ENCODE peak calls at places on chromosomes 16 and 17, in four cellular contexts. One of them, this sample, is unnamed.

GRCh38 chr17:81738801-81739393 is 26.8 kb downstream of the SLC25A10 start:
- DNase-seq in non-pigmented ciliary epithelial cell: no peak
- DNase-seq in NCI-H774: no peak
- DNase-seq in anterior cingulate cortex: no peak
- DNase-seq in this sample: no peak

GRCh38 chr16:265711-266110 is 10.0 kb downstream of the RGS11 start:
- DNase-seq in non-pigmented ciliary epithelial cell: no peak
- DNase-seq in NCI-H774: no peak
- DNase-seq in anterior cingulate cortex: no peak
- DNase-seq in this sample: peak; percentile 79

GRCh38 chr17:82242698-82242976 is 13.8 kb downstream of the SLC16A3 start:
- DNase-seq in non-pigmented ciliary epithelial cell: no peak
- DNase-seq in NCI-H774: no peak
- DNase-seq in anterior cingulate cortex: no peak
- DNase-seq in this sample: no peak

GRCh38 chr17:31752570-31752969 is 106.5 kb downstream of the COPRS start:
- DNase-seq in non-pigmented ciliary epithelial cell: no peak
- DNase-seq in NCI-H774: no peak
- DNase-seq in anterior cingulate cortex: no peak
- DNase-seq in this sample: no peak

GRCh38 chr16:4323845-4324478 is 8.1 kb downstream of the GLIS2 start:
- DNase-seq in non-pigmented ciliary epithelial cell: no peak
- DNase-seq in NCI-H774: no peak
- DNase-seq in anterior cingulate cortex: no peak
- DNase-seq in this sample: peak; percentile 55

GRCh38 chr16:57245472-57246113 is 534 bp downstream of the ARL2BP start:
- DNase-seq in non-pigmented ciliary epithelial cell: no peak
- DNase-seq in NCI-H774: no peak
- DNase-seq in anterior cingulate cortex: no peak
- DNase-seq in this sample: peak; percentile 17

GRCh38 chr17:1474402-1475189 is 17.9 kb downstream of the MYO1C start:
- DNase-seq in non-pigmented ciliary epithelial cell: no peak
- DNase-seq in NCI-H774: no peak
- DNase-seq in anterior cingulate cortex: no peak
- DNase-seq in this sample: no peak

GRCh38 chr16:67803894-67804293 is 2.5 kb downstream of the RANBP10 start:
- DNase-seq in non-pigmented ciliary epithelial cell: no peak
- DNase-seq in NCI-H774: no peak
- DNase-seq in anterior cingulate cortex: no peak
- DNase-seq in this sample: no peak

GRCh38 chr17:62692721-62693431 is 65.4 kb downstream of the MRC2 start:
- DNase-seq in non-pigmented ciliary epithelial cell: no peak
- DNase-seq in NCI-H774: no peak
- DNase-seq in anterior cingulate cortex: no peak
- DNase-seq in this sample: peak; percentile 21

GRCh38 chr16:2008009-2008526 is 1.6 kb downstream of the ZNF598 start:
- DNase-seq in non-pigmented ciliary epithelial cell: no peak
- DNase-seq in NCI-H774: no peak
- DNase-seq in anterior cingulate cortex: no peak
- DNase-seq in this sample: peak; percentile 84

GRCh38 chr17:45230787-45231480 is 9.2 kb downstream of the FMNL1 start:
- DNase-seq in non-pigmented ciliary epithelial cell: no peak
- DNase-seq in NCI-H774: no peak
- DNase-seq in anterior cingulate cortex: no peak
- DNase-seq in this sample: peak; percentile 94

GRCh38 chr17:46977348-46977747 is 1.7 kb downstream of the RPRML start:
- DNase-seq in non-pigmented ciliary epithelial cell: peak; percentile 9
- DNase-seq in NCI-H774: no peak
- DNase-seq in anterior cingulate cortex: no peak
- DNase-seq in this sample: peak; percentile 58

GRCh38 chr16:13377143-13377542 is 475.7 kb downstream of the SHISA9 start:
- DNase-seq in non-pigmented ciliary epithelial cell: no peak
- DNase-seq in NCI-H774: no peak
- DNase-seq in anterior cingulate cortex: no peak
- DNase-seq in this sample: peak; percentile 9

GRCh38 chr17:44967907-44968224 is 237 bp downstream of the C1QL1 start:
- DNase-seq in non-pigmented ciliary epithelial cell: no peak
- DNase-seq in NCI-H774: no peak
- DNase-seq in anterior cingulate cortex: no peak
- DNase-seq in this sample: no peak

GRCh38 chr17:63699638-63700527 is at the start of gene LIMD2:
- DNase-seq in non-pigmented ciliary epithelial cell: no peak
- DNase-seq in NCI-H774: peak; percentile 55
- DNase-seq in anterior cingulate cortex: no peak
- DNase-seq in this sample: peak; percentile 18

GRCh38 chr17:6303664-6304063 is 131.3 kb downstream of the AIPL1 start:
- DNase-seq in non-pigmented ciliary epithelial cell: no peak
- DNase-seq in NCI-H774: no peak
- DNase-seq in anterior cingulate cortex: no peak
- DNase-seq in this sample: peak; percentile 57

GRCh38 chr16:87210949-87211348 is 106.2 kb downstream of the C16orf95 start:
- DNase-seq in non-pigmented ciliary epithelial cell: no peak
- DNase-seq in NCI-H774: no peak
- DNase-seq in anterior cingulate cortex: no peak
- DNase-seq in this sample: no peak

GRCh38 chr17:41772586-41773189 is 13.8 kb downstream of the JUP start:
- DNase-seq in non-pigmented ciliary epithelial cell: no peak
- DNase-seq in NCI-H774: no peak
- DNase-seq in anterior cingulate cortex: no peak
- DNase-seq in this sample: no peak

GRCh38 chr17:10013360-10014112 is 108.5 kb upstream of the RCVRN start:
- DNase-seq in non-pigmented ciliary epithelial cell: no peak
- DNase-seq in NCI-H774: no peak
- DNase-seq in anterior cingulate cortex: no peak
- DNase-seq in this sample: no peak

GRCh38 chr16:89014611-89015230 is 37.7 kb upstream of the CBFA2T3 start:
- DNase-seq in non-pigmented ciliary epithelial cell: no peak
- DNase-seq in NCI-H774: no peak
- DNase-seq in anterior cingulate cortex: no peak
- DNase-seq in this sample: no peak

GRCh38 chr17:63675231-63675606 is 24.7 kb downstream of the LIMD2 start:
- DNase-seq in non-pigmented ciliary epithelial cell: no peak
- DNase-seq in NCI-H774: no peak
- DNase-seq in anterior cingulate cortex: no peak
- DNase-seq in this sample: no peak

GRCh38 chr16:84486551-84487235 is 17.8 kb downstream of the MEAK7 start:
- DNase-seq in non-pigmented ciliary epithelial cell: no peak
- DNase-seq in NCI-H774: no peak
- DNase-seq in anterior cingulate cortex: no peak
- DNase-seq in this sample: no peak

GRCh38 chr16:87149051-87149450 is 168.1 kb downstream of the C16orf95 start:
- DNase-seq in non-pigmented ciliary epithelial cell: no peak
- DNase-seq in NCI-H774: no peak
- DNase-seq in anterior cingulate cortex: no peak
- DNase-seq in this sample: no peak

GRCh38 chr17:71472809-71473789 is 647.7 kb upstream of the SOX9 start:
- DNase-seq in non-pigmented ciliary epithelial cell: peak; percentile 22
- DNase-seq in NCI-H774: peak; percentile 62
- DNase-seq in anterior cingulate cortex: no peak
- DNase-seq in this sample: peak; percentile 67

GRCh38 chr16:30368122-30368791 is 2.0 kb downstream of the TBC1D10B start:
- DNase-seq in non-pigmented ciliary epithelial cell: no peak
- DNase-seq in NCI-H774: no peak
- DNase-seq in anterior cingulate cortex: no peak
- DNase-seq in this sample: peak; percentile 11

GRCh38 chr17:58586009-58586408 is 71.6 kb upstream of the MTMR4 start:
- DNase-seq in non-pigmented ciliary epithelial cell: no peak
- DNase-seq in NCI-H774: no peak
- DNase-seq in anterior cingulate cortex: no peak
- DNase-seq in this sample: no peak

GRCh38 chr16:89544113-89544512 is 16.4 kb upstream of the RPL13 start:
- DNase-seq in non-pigmented ciliary epithelial cell: no peak
- DNase-seq in NCI-H774: no peak
- DNase-seq in anterior cingulate cortex: no peak
- DNase-seq in this sample: no peak

GRCh38 chr17:44770526-44770925 is 11.7 kb downstream of the ADAM11 start:
- DNase-seq in non-pigmented ciliary epithelial cell: no peak
- DNase-seq in NCI-H774: no peak
- DNase-seq in anterior cingulate cortex: no peak
- DNase-seq in this sample: no peak